ENCODE peak calls at places on chromosomes 7 and 10, in six cellular contexts. P is HCT116; O is AG08396; G is amniotic stem cell; X is activated CD4-positive, CD25-positive, alpha-beta regulatory T cell; D is heart right ventricle. M is an unnamed sample.

GRCh38 chr7:50739744-50740455 is 42.8 kb downstream of the GRB10 start:
- DNase-seq in O (no peak), P (no peak), G (no peak), D (no peak), X (no peak), M (no peak)

GRCh38 chr7:159152816-159153215 is 8.1 kb upstream of the VIPR2 start:
- DNase-seq in G (no peak), O (no peak), P (no peak), X (no peak), D (no peak), M (no peak)

GRCh38 chr7:130292682-130293257 is at the start of gene CPA4:
- DNase-seq in D (no peak), X (no peak), P (peak; percentile 91), O (peak; percentile 87), G (peak; percentile 90), M (peak; percentile 59)

GRCh38 chr7:990352-991005 is 7.5 kb downstream of the CYP2W1 start:
- DNase-seq in P (no peak), X (no peak), D (no peak), G (no peak), O (no peak), M (no peak)

GRCh38 chr10:35700490-35700887 is 58.4 kb upstream of the FZD8 start:
- DNase-seq in P (no peak), X (no peak), G (no peak), D (no peak), O (no peak), M (no peak)

GRCh38 chr10:108204528-108205313 is 1040.2 kb upstream of the SORCS1 start:
- DNase-seq in D (no peak), X (no peak), G (peak; percentile 17), P (no peak), O (no peak), M (no peak)

GRCh38 chr10:16606421-16606820 is 84.7 kb upstream of the C1QL3 start:
- DNase-seq in G (no peak), P (no peak), O (no peak), D (no peak), X (no peak), M (no peak)

GRCh38 chr7:40715053-40715430 is 580.2 kb downstream of the SUGCT start:
- DNase-seq in G (no peak), O (peak; percentile 12), X (no peak), D (no peak), P (no peak), M (no peak)

GRCh38 chr7:137343483-137343841 is at the start of gene PTN:
- DNase-seq in D (peak; percentile 27), O (peak; percentile 48), X (no peak), G (peak; percentile 26), P (no peak), M (peak; percentile 63)

GRCh38 chr7:44587843-44588711 is 6.0 kb upstream of the TMED4 start:
- DNase-seq in G (no peak), D (no peak), X (peak; percentile 13), P (peak; percentile 56), O (no peak), M (no peak)

GRCh38 chr10:50653142-50653541 is 29.4 kb upstream of the SGMS1 start:
- DNase-seq in O (peak; percentile 34), D (no peak), G (no peak), P (peak; percentile 8), X (no peak), M (no peak)

GRCh38 chr7:132500727-132501410 is 75.4 kb downstream of the PLXNA4 start:
- DNase-seq in P (no peak), O (peak; percentile 59), G (no peak), X (no peak), D (peak; percentile 55), M (no peak)

GRCh38 chr10:87579563-87579962 is 74.9 kb downstream of the MINPP1 start:
- DNase-seq in X (no peak), P (no peak), G (no peak), O (no peak), D (no peak), M (no peak)

GRCh38 chr7:55157347-55158105 is 138.7 kb downstream of the EGFR start:
- DNase-seq in P (no peak), O (no peak), X (no peak), G (no peak), D (peak; percentile 45), M (peak; percentile 60)

GRCh38 chr10:132479024-132479602 is 58.5 kb upstream of the INPP5A start:
- DNase-seq in P (no peak), D (no peak), X (no peak), G (no peak), O (no peak), M (no peak)

GRCh38 chr7:70040971-70041766 is 442.9 kb downstream of the AUTS2 start:
- DNase-seq in O (no peak), X (no peak), D (no peak), P (no peak), G (peak; percentile 5), M (no peak)

GRCh38 chr7:48760528-48761265 is 163.7 kb upstream of the CDC14C start:
- DNase-seq in P (no peak), D (no peak), G (no peak), O (no peak), X (no peak), M (no peak)

GRCh38 chr10:131920693-131921092 is 19.9 kb downstream of the PPP2R2D start:
- DNase-seq in P (no peak), G (no peak), D (no peak), X (no peak), O (no peak), M (no peak)

GRCh38 chr7:134712196-134712595 is 65.5 kb downstream of the BPGM start:
- DNase-seq in O (no peak), X (no peak), D (no peak), P (no peak), G (no peak), M (no peak)

GRCh38 chr10:97048649-97049427 is 136.9 kb downstream of the SLIT1 start:
- DNase-seq in P (no peak), X (no peak), G (no peak), O (no peak), D (no peak), M (no peak)

GRCh38 chr7:155819186-155819585 is 6.9 kb upstream of the SHH start:
- DNase-seq in O (no peak), D (no peak), G (no peak), P (no peak), X (no peak), M (no peak)

GRCh38 chr7:130946110-130946509 is 212.1 kb upstream of the KLF14 start:
- DNase-seq in G (no peak), D (no peak), O (no peak), P (no peak), X (no peak), M (no peak)

GRCh38 chr7:465710-466400 is 53.8 kb downstream of the PDGFA start:
- DNase-seq in P (no peak), G (no peak), O (no peak), D (no peak), X (no peak), M (no peak)

GRCh38 chr7:85000973-85001372 is 185.9 kb downstream of the SEMA3D start:
- DNase-seq in X (no peak), P (no peak), D (no peak), O (no peak), G (no peak), M (peak; percentile 42)

GRCh38 chr7:1025747-1026581 is 18.4 kb upstream of the GPR146 start:
- DNase-seq in G (no peak), X (no peak), O (no peak), P (no peak), D (no peak), M (no peak)

GRCh38 chr10:74770400-74770799 is 56.0 kb upstream of the KAT6B start:
- DNase-seq in X (no peak), G (no peak), O (no peak), D (no peak), P (no peak), M (no peak)

GRCh38 chr7:37342665-37343471 is 105.8 kb downstream of the ELMO1 start:
- DNase-seq in O (no peak), G (no peak), D (no peak), X (peak; percentile 40), P (no peak), M (no peak)

GRCh38 chr7:157678503-157678902 is 341.7 kb downstream of the DNAJB6 start:
- DNase-seq in D (no peak), G (no peak), P (no peak), O (no peak), X (no peak), M (no peak)

GRCh38 chr7:95688931-95689453 is 83.4 kb upstream of the DYNC1I1 start:
- DNase-seq in P (no peak), D (no peak), X (no peak), G (no peak), O (no peak), M (no peak)

GRCh38 chr10:3754727-3755439 is 30.1 kb downstream of the KLF6 start:
- DNase-seq in O (peak; percentile 35), X (no peak), P (peak; percentile 91), D (no peak), G (peak; percentile 48), M (no peak)

GRCh38 chr10:131193923-131194322 is 117.6 kb downstream of the TCERG1L start:
- DNase-seq in G (no peak), D (no peak), X (no peak), O (no peak), P (no peak), M (no peak)

M was measured in brain pericyte.